ENCODE peak calls at places on chromosomes 16 and 17, in six cellular contexts. Y is H54, H is A549, O is Peyer's patch, G is endothelial cell of umbilical vein, K is upper lobe of left lung. I is an unnamed sample.

GRCh38 chr16:86925067-86925791 is 346.9 kb downstream of the FOXL1 start:
- DNase-seq in Y (peak), H (no peak), O (peak), G (peak), K (no peak), I (no peak)

GRCh38 chr17:75261336-75262111 is at the start of the genes GGA3 and MRPS7:
- DNase-seq in Y (peak), H (peak), O (peak), G (peak), K (peak), I (peak)

GRCh38 chr16:15643453-15644305 is 725 bp upstream of the MARF1 start:
- DNase-seq in Y (peak), H (peak), O (no peak), G (peak), K (no peak), I (no peak)

GRCh38 chr16:29736764-29737163 is 9.0 kb downstream of the C16orf54 start:
- DNase-seq in Y (no peak), H (no peak), O (no peak), G (no peak), K (no peak), I (no peak)

GRCh38 chr17:13940858-13941665 is 128.2 kb upstream of the COX10 start:
- DNase-seq in Y (peak), H (peak), O (no peak), G (no peak), K (no peak), I (no peak)

GRCh38 chr17:44033841-44034408 is 19.2 kb upstream of the TMEM101 start:
- DNase-seq in Y (no peak), H (no peak), O (no peak), G (no peak), K (no peak), I (no peak)

GRCh38 chr16:17773698-17774101 is 302.9 kb upstream of the XYLT1 start:
- DNase-seq in Y (no peak), H (no peak), O (no peak), G (no peak), K (no peak), I (no peak)

GRCh38 chr16:66035096-66035495 is 331.4 kb upstream of the CDH5 start:
- DNase-seq in Y (no peak), H (no peak), O (no peak), G (no peak), K (no peak), I (no peak)

GRCh38 chr17:27446569-27447301 is 9.5 kb upstream of the KSR1 start:
- DNase-seq in Y (no peak), H (no peak), O (no peak), G (peak), K (no peak), I (no peak)

GRCh38 chr17:10127819-10128375 is 70.5 kb downstream of the GAS7 start:
- DNase-seq in Y (no peak), H (no peak), O (peak), G (no peak), K (peak), I (no peak)

GRCh38 chr17:27530791-27531391 is 74.6 kb downstream of the KSR1 start:
- DNase-seq in Y (no peak), H (no peak), O (no peak), G (no peak), K (no peak), I (no peak)

GRCh38 chr16:22948058-22948602 is 134.2 kb downstream of the HS3ST2 start:
- DNase-seq in Y (no peak), H (no peak), O (no peak), G (no peak), K (peak), I (no peak)

GRCh38 chr16:80580109-80580832 is 39.5 kb downstream of the DYNLRB2 start:
- DNase-seq in Y (no peak), H (no peak), O (no peak), G (no peak), K (no peak), I (no peak)
- TF ChIP-seq POLR2A in Y (no peak), H (no peak), O (no peak), G (no peak), K (no peak), I (no peak)

GRCh38 chr17:8380049-8380448 is 2.9 kb downstream of the RPL26 start:
- DNase-seq in Y (no peak), H (no peak), O (no peak), G (no peak), K (no peak), I (no peak)

GRCh38 chr17:8377422-8377821 is 918 bp upstream of the KRABD2 start:
- DNase-seq in Y (no peak), H (no peak), O (no peak), G (no peak), K (no peak), I (no peak)

GRCh38 chr17:8372422-8372821 is 4.1 kb downstream of the KRABD2 start:
- DNase-seq in Y (no peak), H (no peak), O (no peak), G (no peak), K (no peak), I (no peak)

GRCh38 chr17:8375738-8376259 is 705 bp downstream of the KRABD2 start:
- DNase-seq in Y (no peak), H (no peak), O (no peak), G (no peak), K (no peak), I (no peak)

DNA sequence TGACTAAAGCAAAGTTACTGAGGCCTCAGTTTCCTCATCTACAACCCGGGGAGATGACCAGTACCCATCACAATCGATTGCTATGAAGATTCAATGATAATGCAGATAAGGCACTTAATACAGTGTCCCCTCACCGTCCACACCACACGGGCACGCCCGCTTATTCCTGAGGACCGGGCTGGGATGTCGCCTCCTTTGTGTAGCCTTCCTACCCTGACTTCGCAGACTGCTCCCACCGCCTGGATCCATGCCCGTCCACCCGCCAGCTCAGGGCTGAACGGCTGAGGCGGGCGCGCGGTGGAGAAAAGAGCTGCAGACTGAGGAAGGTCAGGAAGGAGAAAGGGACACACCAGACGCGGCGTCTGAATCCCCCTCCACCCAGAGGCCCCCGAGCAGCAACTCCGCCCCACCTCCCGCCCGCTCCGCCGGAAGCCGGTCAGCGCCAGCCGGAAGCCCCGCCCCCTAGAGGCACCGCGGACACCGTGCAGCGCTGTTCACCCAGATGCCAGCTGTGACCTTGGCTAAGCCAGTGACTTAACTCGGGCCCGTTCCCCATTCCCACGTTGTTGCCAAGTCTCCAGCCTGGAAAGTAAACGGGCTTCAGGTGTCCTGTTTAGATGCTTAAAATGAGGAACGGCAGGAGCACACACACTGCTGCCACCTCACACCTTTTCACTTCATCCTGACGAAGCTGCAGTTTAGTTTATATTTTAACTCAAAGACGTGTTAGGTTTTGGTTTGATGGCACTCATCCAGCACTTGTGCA is at the start of gene KRABD2:
- DNase-seq in Y (peak), H (peak), O (peak), G (peak), K (peak), I (peak)
- TF ChIP-seq POLR2A in Y (peak), H (peak), O (peak), G (peak), K (no peak), I (no peak)

GRCh38 chr16:58679763-58680162 is 4.8 kb downstream of the SLC38A7 start:
- DNase-seq in Y (no peak), H (no peak), O (no peak), G (no peak), K (peak), I (no peak)

GRCh38 chr16:58684001-58684353 is 593 bp downstream of the SLC38A7 start:
- DNase-seq in Y (no peak), H (no peak), O (no peak), G (peak), K (no peak), I (no peak)

GRCh38 chr16:58678716-58679115 is 5.9 kb downstream of the SLC38A7 start:
- DNase-seq in Y (peak), H (no peak), O (no peak), G (no peak), K (no peak), I (no peak)

GRCh38 chr16:58685084-58685449 is 497 bp upstream of the SLC38A7 start:
- DNase-seq in Y (no peak), H (no peak), O (no peak), G (no peak), K (no peak), I (no peak)

DNA sequence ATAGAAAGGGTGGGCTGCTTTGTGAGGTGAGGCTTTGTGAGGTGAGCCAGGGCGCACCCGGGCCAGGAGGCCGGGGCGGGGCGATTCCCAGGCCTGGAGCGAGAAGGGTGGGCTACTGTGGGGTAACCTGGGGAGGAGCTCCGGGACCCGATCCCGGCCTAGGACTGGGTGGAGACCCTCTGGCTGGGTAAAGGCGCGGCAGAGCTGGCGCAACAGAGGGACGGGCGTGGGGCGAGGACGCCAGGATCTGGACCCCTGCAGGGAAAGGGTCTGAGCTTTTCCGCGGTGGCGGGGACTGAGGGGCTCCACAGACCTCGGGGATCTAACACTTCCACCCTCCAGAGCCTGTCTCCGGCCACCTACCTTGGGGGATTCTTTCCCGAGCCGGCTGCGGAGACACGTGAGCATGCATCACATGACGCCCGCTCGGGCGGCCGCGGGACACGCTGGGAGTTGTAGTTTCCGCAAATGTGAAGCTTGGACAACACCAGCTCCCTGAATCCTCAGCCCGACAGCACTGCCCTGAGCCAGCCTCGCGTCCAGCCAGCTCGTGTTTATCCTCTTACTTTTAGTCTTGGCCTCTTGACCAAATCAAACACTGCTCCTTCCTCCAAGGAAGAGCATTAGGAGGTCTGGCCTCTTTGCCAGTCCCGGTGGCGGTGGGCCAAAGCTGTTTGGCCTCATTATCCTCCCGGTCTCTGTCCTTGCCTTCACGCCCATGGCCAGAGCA is at the start of gene SLC38A7:
- DNase-seq in Y (peak), H (peak), O (peak), G (peak), K (peak), I (peak)
- TF ChIP-seq POLR2A in Y (no peak), H (no peak), O (no peak), G (peak), K (no peak), I (no peak)

GRCh38 chr17:73192219-73192893 is 499 bp upstream of the COG1 start:
- DNase-seq in Y (peak), H (peak), O (peak), G (peak), K (peak), I (no peak)
- TF ChIP-seq POLR2A in Y (peak), H (peak), O (no peak), G (no peak), K (no peak), I (no peak)

I was measured in esophagus squamous epithelium.